ENCODE peak calls at places on chromosomes 5 and 9, in four cellular contexts. One of them, this sample, is unnamed.
A peak's percentile ranks its signal among the peaks of the same experiment; 100 is the strongest.

GRCh38 chr9:134963546-134963945 is 45.8 kb upstream of the FCN1 start:
- DNase-seq in body of pancreas: no peak
- DNase-seq in GM23338: no peak
- DNase-seq in mammary epithelial cell: no peak
- DNase-seq in this sample: no peak

GRCh38 chr9:20624201-20625002 is 2.1 kb upstream of the MLLT3 start:
- DNase-seq in body of pancreas: peak; percentile 54
- DNase-seq in GM23338: peak; percentile 88
- DNase-seq in mammary epithelial cell: peak; percentile 57
- DNase-seq in this sample: peak; percentile 40

GRCh38 chr9:87887151-87887505 is 4.5 kb downstream of the SPATA31E1 start:
- DNase-seq in body of pancreas: no peak
- DNase-seq in GM23338: no peak
- DNase-seq in mammary epithelial cell: no peak
- DNase-seq in this sample: no peak

GRCh38 chr5:159412284-159413046 is 82.2 kb upstream of the IL12B start:
- DNase-seq in body of pancreas: no peak
- DNase-seq in GM23338: peak; percentile 36
- DNase-seq in mammary epithelial cell: peak; percentile 9
- DNase-seq in this sample: no peak

GRCh38 chr5:7714119-7714518 is 136.8 kb downstream of the CFAP90 start:
- DNase-seq in body of pancreas: no peak
- DNase-seq in GM23338: no peak
- DNase-seq in mammary epithelial cell: no peak
- DNase-seq in this sample: no peak

GRCh38 chr5:157172408-157172807 is 6.3 kb upstream of the GARIN3 start:
- DNase-seq in body of pancreas: no peak
- DNase-seq in GM23338: no peak
- DNase-seq in mammary epithelial cell: peak; percentile 17
- DNase-seq in this sample: no peak

GRCh38 chr5:32642276-32643002 is 57.1 kb downstream of the SUB1 start:
- DNase-seq in body of pancreas: no peak
- DNase-seq in GM23338: no peak
- DNase-seq in mammary epithelial cell: peak; percentile 27
- DNase-seq in this sample: peak; percentile 15

GRCh38 chr9:35696520-35697215 is 6.9 kb upstream of the TPM2 start:
- DNase-seq in body of pancreas: peak; percentile 77
- DNase-seq in GM23338: peak; percentile 89
- DNase-seq in mammary epithelial cell: peak; percentile 42
- DNase-seq in this sample: peak; percentile 68

GRCh38 chr5:54985301-54986268 is at the start of gene ESM1:
- DNase-seq in body of pancreas: no peak
- DNase-seq in GM23338: peak; percentile 3
- DNase-seq in mammary epithelial cell: peak; percentile 71
- DNase-seq in this sample: peak; percentile 45

GRCh38 chr5:171365351-171365750 is 22.3 kb upstream of the NPM1 start:
- DNase-seq in body of pancreas: no peak
- DNase-seq in GM23338: peak; percentile 79
- DNase-seq in mammary epithelial cell: no peak
- DNase-seq in this sample: peak; percentile 17

DNA sequence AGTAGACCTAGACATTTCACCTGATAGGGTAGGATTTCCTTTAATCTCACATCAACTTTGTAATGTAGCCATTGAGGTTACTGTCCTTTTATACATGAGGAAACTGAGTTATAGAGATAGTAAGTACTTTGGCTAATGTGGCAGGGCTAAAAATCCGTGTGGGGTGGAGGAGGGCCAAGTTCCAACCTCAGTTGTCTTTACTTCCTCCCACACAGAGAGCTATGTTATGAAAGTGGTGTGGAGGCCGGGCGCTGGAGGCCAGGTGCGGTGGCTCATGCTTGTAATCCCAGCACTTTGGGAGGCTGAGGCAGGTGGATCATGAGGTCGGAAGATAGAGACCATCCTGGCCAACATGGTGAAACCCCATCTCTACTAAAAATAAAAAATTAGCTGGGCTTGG is 173.3 kb downstream of the PALM2AKAP2 start:
- DNase-seq in body of pancreas: no peak
- DNase-seq in GM23338: no peak
- DNase-seq in mammary epithelial cell: no peak
- DNase-seq in this sample: no peak
- H3K4me3 ChIP-seq in body of pancreas: no peak overlapping the region
- H3K4me3 ChIP-seq in GM23338: no peak overlapping the region
- H3K4me3 ChIP-seq in mammary epithelial cell: no peak overlapping the region
- H3K4me3 ChIP-seq in this sample: no peak overlapping the region

GRCh38 chr5:112978836-112979235 is 2.2 kb downstream of the DCP2 start:
- DNase-seq in body of pancreas: no peak
- DNase-seq in GM23338: no peak
- DNase-seq in mammary epithelial cell: no peak
- DNase-seq in this sample: no peak
- H3K4me3 ChIP-seq in body of pancreas: no peak overlapping the region
- H3K4me3 ChIP-seq in GM23338: peak overlapping the region; percentile 90
- H3K4me3 ChIP-seq in mammary epithelial cell: peak overlapping the region; percentile 100
- H3K4me3 ChIP-seq in this sample: no peak overlapping the region

DNA sequence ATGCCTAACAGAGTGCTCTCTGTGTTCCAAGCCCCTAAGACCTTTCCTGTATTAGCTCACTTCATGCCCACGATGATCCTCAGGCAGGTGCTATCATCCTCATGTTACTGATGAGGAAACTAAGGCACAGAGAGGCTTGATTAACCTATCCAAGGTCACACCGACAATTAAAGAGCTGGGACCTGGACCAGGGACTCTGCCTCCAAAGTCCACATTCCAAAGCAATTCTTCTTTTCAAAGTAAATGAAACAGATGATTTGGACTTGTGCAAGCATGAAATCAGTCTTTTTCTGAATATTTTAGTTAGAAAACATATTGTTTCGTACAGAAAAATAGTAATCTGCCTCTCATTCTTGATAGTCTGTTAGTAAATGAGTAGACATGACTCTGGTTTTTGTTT is 18.1 kb upstream of the RASEF start:
- DNase-seq in body of pancreas: no peak
- DNase-seq in GM23338: no peak
- DNase-seq in mammary epithelial cell: no peak
- DNase-seq in this sample: no peak
- H3K4me3 ChIP-seq in body of pancreas: no peak overlapping the region
- H3K4me3 ChIP-seq in GM23338: no peak overlapping the region
- H3K4me3 ChIP-seq in mammary epithelial cell: no peak overlapping the region
- H3K4me3 ChIP-seq in this sample: no peak overlapping the region

DNA sequence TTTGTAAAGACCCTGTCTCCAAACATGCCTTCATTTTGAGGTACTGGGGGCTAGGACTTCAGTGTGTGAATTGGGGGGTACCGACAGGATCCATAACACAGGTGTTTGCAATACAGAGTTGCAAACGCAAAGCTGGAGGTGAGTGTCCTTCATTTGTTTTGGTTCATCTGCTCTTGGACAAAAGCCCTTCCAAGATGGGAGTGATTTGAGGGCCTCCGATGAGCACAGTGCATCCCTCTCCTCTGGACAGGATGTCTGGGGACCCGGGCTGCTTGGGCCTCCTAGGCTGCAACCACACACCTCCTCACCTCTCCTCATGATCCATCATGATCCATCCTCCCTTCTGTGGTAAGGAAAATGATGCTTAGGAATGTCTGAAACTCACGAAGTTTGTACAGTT is 23.8 kb downstream of the FGD3 start:
- DNase-seq in body of pancreas: no peak
- DNase-seq in GM23338: no peak
- DNase-seq in mammary epithelial cell: no peak
- DNase-seq in this sample: no peak
- H3K4me3 ChIP-seq in body of pancreas: no peak overlapping the region
- H3K4me3 ChIP-seq in GM23338: no peak overlapping the region
- H3K4me3 ChIP-seq in mammary epithelial cell: no peak overlapping the region
- H3K4me3 ChIP-seq in this sample: no peak overlapping the region

DNA sequence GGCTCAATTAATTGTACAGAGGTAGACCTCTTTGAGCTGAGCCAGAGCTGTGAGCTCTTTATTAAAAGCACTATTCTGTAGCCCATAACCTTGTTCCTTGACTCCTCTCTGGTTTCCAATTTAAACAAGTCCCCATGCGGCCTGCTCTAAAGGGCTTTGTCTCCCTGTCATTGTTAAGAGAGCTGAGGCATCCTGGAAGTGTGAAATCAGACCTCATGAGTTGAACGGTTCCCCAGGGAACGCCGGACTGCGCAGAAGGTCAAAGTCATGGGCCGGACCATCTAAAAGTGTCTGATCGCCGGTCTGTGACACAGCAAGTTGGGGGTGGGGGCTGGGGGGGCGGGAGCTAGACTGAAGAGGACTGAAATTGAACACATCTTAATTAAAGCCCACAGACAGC is 265.8 kb downstream of the SLF1 start:
- DNase-seq in body of pancreas: no peak
- DNase-seq in GM23338: peak; percentile 58
- DNase-seq in mammary epithelial cell: no peak
- DNase-seq in this sample: no peak
- H3K4me3 ChIP-seq in body of pancreas: no peak overlapping the region
- H3K4me3 ChIP-seq in GM23338: no peak overlapping the region
- H3K4me3 ChIP-seq in mammary epithelial cell: no peak overlapping the region
- H3K4me3 ChIP-seq in this sample: no peak overlapping the region

This sample was measured in Caco-2.